ENCODE peak calls at places on chromosomes 4 and X, in six cellular contexts. D is T47D; C is NCI-H1417 treated with DMSO at 0.1 percent for 48 hours; M is CD4-positive, alpha-beta T cell; V is MCF 10A; I is sciatic nerve. K is an unnamed sample.

GRCh38 chrX:102840871-102841705 is 96.0 kb upstream of the RAB40AL start:
- DNase-seq in D (no peak), C (no peak), M (no peak), V (peak; percentile 13), I (no peak), K (no peak)

GRCh38 chr4:124183231-124183630 is 529.3 kb downstream of the ANKRD50 start:
- DNase-seq in D (no peak), C (no peak), M (no peak), V (no peak), I (no peak), K (no peak)

GRCh38 chrX:147565239-147565638 is 346.5 kb upstream of the FMR1 start:
- DNase-seq in D (no peak), C (no peak), M (no peak), V (peak; percentile 30), I (no peak), K (no peak)

GRCh38 chrX:43817454-43817853 is 64.8 kb downstream of the MAOB start:
- DNase-seq in D (no peak), C (no peak), M (no peak), V (no peak), I (no peak), K (no peak)

GRCh38 chrX:50596056-50596455 is 125.4 kb upstream of the DGKK start:
- DNase-seq in D (no peak), C (no peak), M (no peak), V (no peak), I (no peak), K (no peak)

GRCh38 chr4:96166806-96167205 is 326.9 kb downstream of the PDHA2 start:
- DNase-seq in D (no peak), C (no peak), M (no peak), V (peak; percentile 55), I (no peak), K (no peak)

GRCh38 chr4:47373174-47373573 is 90.3 kb downstream of the COMMD8 start:
- DNase-seq in D (no peak), C (no peak), M (no peak), V (no peak), I (no peak), K (no peak)

GRCh38 chr4:181820518-181820917 is 422.7 kb upstream of the TENM3 start:
- DNase-seq in D (no peak), C (no peak), M (no peak), V (no peak), I (no peak), K (no peak)

GRCh38 chr4:95124906-95125504 is 367.2 kb downstream of the BMPR1B start:
- DNase-seq in D (peak; percentile 31), C (no peak), M (no peak), V (peak; percentile 71), I (no peak), K (no peak)

K was measured in aorta.